ENCODE peak calls at places on chromosome 19, in nine cellular contexts. G is GM23338, T is esophagus squamous epithelium, M is adipocyte, K is HCT116, I is IMR-90, F is SK-N-SH, N is neural progenitor cell, Y is tibial artery. V is an unnamed sample. For H3K36me3, the result is how much of the 10 kb centered on the place peaks cover.

GRCh38 chr19:50341091-50341564 is 12.0 kb upstream of the KCNC3 start:
- DNase-seq in N (no peak), I (no peak), Y (no peak), M (no peak), G (no peak), T (no peak), F (no peak), K (no peak), V (no peak)

GRCh38 chr19:18439910-18440237 is 1.9 kb upstream of the ISYNA1 start:
- DNase-seq in N (no peak), G (no peak), K (no peak), F (no peak), I (no peak), T (no peak), Y (no peak), M (no peak), V (no peak)

GRCh38 chr19:3357362-3357730 is 9.0 kb upstream of the NFIC start:
- DNase-seq in N (no peak), I (no peak), K (no peak), G (no peak), T (no peak), M (no peak), F (no peak), Y (no peak), V (no peak)

GRCh38 chr19:45321848-45322247 is 827 bp downstream of the CKM start:
- DNase-seq in K (no peak), N (no peak), Y (no peak), F (no peak), I (no peak), M (no peak), T (no peak), G (no peak), V (no peak)

GRCh38 chr19:51339687-51340656 is 2.0 kb downstream of the VSIG10L start:
- DNase-seq in G (peak), K (peak), N (peak), Y (peak), T (peak), I (peak), M (peak), F (peak), V (peak)

GRCh38 chr19:44050740-44051653 is 839 bp upstream of the ZNF223 start:
- DNase-seq in G (peak), I (no peak), K (no peak), T (no peak), N (no peak), Y (no peak), F (no peak), M (peak), V (no peak)

GRCh38 chr19:49073514-49074378 is 1.2 kb upstream of the KCNA7 start:
- DNase-seq in M (no peak), T (no peak), F (peak), Y (no peak), G (peak), I (no peak), K (peak), N (peak), V (no peak)

GRCh38 chr19:29640231-29640630 is 25.0 kb upstream of the PLEKHF1 start:
- DNase-seq in M (no peak), K (no peak), I (no peak), T (no peak), N (no peak), Y (no peak), G (no peak), F (no peak), V (no peak)

GRCh38 chr19:19686580-19686979 is 17.9 kb downstream of the ZNF101 start:
- DNase-seq in Y (no peak), K (no peak), N (no peak), T (no peak), F (no peak), M (no peak), I (no peak), G (no peak), V (no peak)

GRCh38 chr19:50384685-50385535 is 763 bp downstream of the POLD1 start:
- DNase-seq in N (peak), Y (no peak), F (peak), T (no peak), M (no peak), G (peak), I (peak), K (no peak), V (no peak)

GRCh38 chr19:13102666-13103584 is at the start of gene LYL1:
- DNase-seq in M (no peak), Y (peak), G (peak), I (no peak), T (no peak), K (no peak), F (peak), N (peak), V (peak)

GRCh38 chr19:45470147-45471081 is 2.6 kb downstream of the FOSB start:
- DNase-seq in K (no peak), M (peak), T (no peak), Y (peak), N (no peak), G (no peak), I (peak), F (no peak), V (peak)

GRCh38 chr19:33578697-33579096 is 43.1 kb upstream of the CHST8 start:
- DNase-seq in T (no peak), M (no peak), K (no peak), G (no peak), I (no peak), F (no peak), Y (no peak), N (no peak), V (no peak)

GRCh38 chr19:7113233-7113632 is 43.7 kb downstream of the ZNF557 start:
- DNase-seq in M (no peak), K (no peak), T (no peak), F (no peak), I (no peak), G (peak), N (no peak), Y (no peak), V (no peak)

GRCh38 chr19:37845932-37846331 is 60.5 kb downstream of the WDR87 start:
- DNase-seq in N (no peak), G (no peak), Y (no peak), I (peak), F (no peak), T (no peak), M (peak), K (no peak), V (no peak)

GRCh38 chr19:6480843-6481415 is 658 bp downstream of the DENND1C start:
- DNase-seq in Y (no peak), F (no peak), I (no peak), M (no peak), N (no peak), G (no peak), K (no peak), T (no peak), V (no peak)

GRCh38 chr19:21856751-21857150 is 20.8 kb upstream of the ZNF43 start:
- DNase-seq in G (peak), N (no peak), M (no peak), K (no peak), Y (no peak), T (no peak), I (no peak), F (no peak), V (no peak)

GRCh38 chr19:18915639-18916038 is 3.5 kb downstream of the COPE start:
- DNase-seq in I (peak), G (peak), T (no peak), Y (no peak), M (peak), N (peak), F (peak), K (peak), V (no peak)

GRCh38 chr19:40398417-40399056 is 8.6 kb upstream of the HIPK4 start:
- DNase-seq in F (peak), N (peak), Y (no peak), I (no peak), T (no peak), G (peak), M (no peak), K (no peak), V (no peak)

GRCh38 chr19:7505682-7506384 is 10.1 kb upstream of the ZNF358 start:
- DNase-seq in N (peak), I (no peak), T (no peak), Y (no peak), K (no peak), M (peak), F (peak), G (peak), V (no peak)

GRCh38 chr19:5947435-5947834 is 30.5 kb downstream of the RANBP3 start:
- DNase-seq in I (peak), K (no peak), G (no peak), Y (peak), M (no peak), N (no peak), F (no peak), T (no peak), V (peak)

GRCh38 chr19:8352134-8352827 is 9.2 kb upstream of the KANK3 start:
- DNase-seq in Y (no peak), K (no peak), I (peak), G (peak), T (no peak), M (no peak), N (peak), F (no peak), V (no peak)

GRCh38 chr19:53870485-53870844 is 2.8 kb downstream of the MYADM start:
- DNase-seq in N (peak), Y (no peak), F (no peak), G (no peak), K (no peak), T (no peak), M (no peak), I (no peak), V (no peak)
- H3K36me3 ChIP-seq in N (under half), Y (under half), F (under half), G (under half), K (under half), T (under half), M (under half), I (under half), V (half or more)

GRCh38 chr19:38917921-38918491 is 6.0 kb upstream of the CCER2 start:
- DNase-seq in G (peak), N (peak), T (no peak), I (no peak), M (no peak), Y (peak), F (peak), K (no peak), V (no peak)

GRCh38 chr19:38920529-38921419 is 8.8 kb upstream of the CCER2 start:
- DNase-seq in N (no peak), M (no peak), G (no peak), T (no peak), F (peak), Y (no peak), K (no peak), I (no peak), V (no peak)

GRCh38 chr19:38921420-38922274 is 8.9 kb downstream of the SARS2 start:
- DNase-seq in N (no peak), Y (peak), T (no peak), F (no peak), I (no peak), K (no peak), G (no peak), M (no peak), V (no peak)

GRCh38 chr19:38918526-38918925 is 6.5 kb upstream of the CCER2 start:
- DNase-seq in M (no peak), N (no peak), I (no peak), F (peak), T (no peak), K (no peak), G (no peak), Y (peak), V (no peak)

GRCh38 chr19:38919837-38920528 is 8.0 kb upstream of the CCER2 start:
- DNase-seq in N (no peak), F (peak), M (no peak), T (no peak), I (no peak), K (no peak), G (no peak), Y (peak), V (no peak)
- H3K36me3 ChIP-seq in N (under half), F (under half), M (under half), T (half or more), I (under half), K (under half), G (under half), Y (under half), V (under half)

GRCh38 chr19:1362385-1363257 is 21.1 kb upstream of the NDUFS7 start:
- DNase-seq in M (no peak), Y (no peak), N (no peak), I (no peak), T (no peak), K (no peak), F (no peak), G (no peak), V (no peak)

GRCh38 chr19:1360818-1361461 is 22.8 kb upstream of the NDUFS7 start:
- DNase-seq in F (peak), I (peak), M (peak), G (no peak), N (peak), T (no peak), K (no peak), Y (peak), V (no peak)

GRCh38 chr19:1363599-1363998 is 20.1 kb upstream of the NDUFS7 start:
- DNase-seq in K (no peak), I (no peak), T (no peak), F (no peak), G (no peak), Y (no peak), N (no peak), M (no peak), V (no peak)

GRCh38 chr19:1360126-1360817 is 23.4 kb upstream of the NDUFS7 start:
- DNase-seq in F (no peak), I (no peak), T (no peak), M (no peak), N (no peak), K (no peak), Y (no peak), G (no peak), V (no peak)

GRCh38 chr19:1361601-1362384 is 21.9 kb upstream of the NDUFS7 start:
- DNase-seq in F (no peak), M (peak), I (peak), Y (no peak), N (peak), G (no peak), T (no peak), K (no peak), V (no peak)
- H3K36me3 ChIP-seq in F (half or more), M (under half), I (under half), Y (under half), N (under half), G (under half), T (half or more), K (under half), V (under half)

DNA sequence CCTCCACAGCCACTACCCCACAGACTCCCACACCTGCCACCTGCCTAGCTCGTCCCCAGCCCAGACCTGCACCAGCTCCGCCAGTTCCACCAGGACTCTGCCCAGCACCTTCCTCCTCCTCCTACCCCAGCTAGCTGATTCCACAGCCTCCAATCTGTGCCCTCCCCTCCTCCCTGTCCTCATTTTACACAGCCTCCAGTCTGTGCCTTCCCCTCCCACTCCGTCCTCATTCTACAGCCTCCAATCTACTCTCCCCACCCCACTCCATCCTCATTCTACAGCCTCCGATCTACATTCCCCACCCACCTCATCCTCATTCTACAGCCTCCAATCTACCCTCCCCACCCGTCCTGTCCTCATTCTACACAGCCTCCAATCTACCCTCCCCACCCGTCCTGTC is 7.3 kb downstream of the MYDGF start:
- DNase-seq in N (no peak), F (no peak), G (no peak), M (no peak), K (no peak), Y (no peak), I (no peak), T (no peak), V (no peak)
- H3K36me3 ChIP-seq in N (under half), F (under half), G (under half), M (half or more), K (under half), Y (half or more), I (half or more), T (half or more), V (half or more)

GRCh38 chr19:15120135-15121026 is 13.2 kb downstream of the SYDE1 start:
- DNase-seq in K (no peak), G (peak), N (no peak), Y (no peak), I (no peak), T (no peak), M (no peak), F (no peak), V (no peak)
- H3K36me3 ChIP-seq in K (under half), G (under half), N (under half), Y (under half), I (half or more), T (half or more), M (half or more), F (under half), V (half or more)

DNA sequence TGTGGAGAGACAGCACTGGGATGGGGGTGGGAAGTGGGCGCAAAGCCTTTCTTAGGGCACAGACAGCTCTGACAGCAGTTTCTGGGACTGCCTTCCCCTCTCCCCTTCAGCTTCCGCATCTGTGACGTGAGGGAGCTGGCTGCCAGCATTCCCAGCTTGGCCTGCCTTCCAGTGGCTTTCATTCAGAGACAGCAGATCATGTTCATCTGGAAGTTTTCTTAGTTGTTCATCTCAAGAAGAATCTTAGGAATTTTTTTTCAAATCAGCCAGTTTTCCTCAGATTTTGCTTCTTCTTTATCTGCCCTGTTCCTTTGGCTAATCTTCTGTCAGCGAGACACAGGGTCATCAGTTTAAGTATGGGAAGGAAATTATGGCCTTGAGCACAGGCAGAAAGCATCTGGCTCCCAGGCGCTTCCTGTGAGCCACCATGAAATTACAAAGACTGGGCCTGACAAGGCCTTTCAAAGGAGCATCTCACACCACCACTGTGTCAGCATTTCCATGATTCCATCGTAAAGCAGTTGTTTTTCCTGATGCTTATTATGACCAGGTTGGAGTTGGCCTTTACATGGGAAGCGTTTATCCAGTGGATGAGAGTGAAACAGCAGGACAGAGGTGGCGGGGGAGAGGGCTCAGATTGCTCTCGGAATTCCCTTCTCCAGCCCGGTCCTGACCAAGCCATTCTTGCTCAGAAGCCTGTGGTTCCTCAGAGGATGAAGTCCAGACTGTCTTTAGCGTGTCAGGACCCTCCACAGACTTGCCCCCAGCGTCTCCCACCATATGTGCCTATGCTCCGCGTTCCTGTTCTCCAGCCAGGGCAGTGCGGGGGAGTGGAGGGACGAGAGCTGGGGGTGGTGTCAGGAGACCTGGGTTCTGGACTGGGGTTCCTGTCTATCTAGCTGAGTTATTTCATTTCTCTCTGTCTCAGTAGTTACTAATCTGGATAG is 43.6 kb downstream of the ARHGAP35 start:
- DNase-seq in K (no peak), N (no peak), F (peak), T (no peak), I (peak), Y (no peak), M (peak), G (peak), V (no peak)
- H3K36me3 ChIP-seq in K (under half), N (under half), F (under half), T (under half), I (under half), Y (under half), M (under half), G (under half), V (under half)

V was measured in ascending aorta.